ENCODE peak calls at places on chromosomes 13 and 19, in nine cellular contexts. C is ascending aorta, E is psoas muscle, R is cardiac muscle cell, A is lower lobe of right lung, X is endothelial cell, H is left cardiac atrium, Q is stromal cell of bone marrow, L is Kasumi-1. O is an unnamed sample.

GRCh38 chr13:98246538-98247172 is 69.6 kb upstream of the RNF113B start:
- DNase-seq in C (no peak), E (no peak), R (no peak), A (no peak), X (no peak), H (no peak), Q (no peak), L (no peak), O (no peak)

GRCh38 chr19:35437152-35437951 is 10.7 kb upstream of the FFAR2 start:
- DNase-seq in C (no peak), E (no peak), R (no peak), A (no peak), X (no peak), H (no peak), Q (no peak), L (no peak), O (no peak)

GRCh38 chr13:40770609-40770933 is 419 bp downstream of the MRPS31 start:
- DNase-seq in C (no peak), E (no peak), R (no peak), A (no peak), X (no peak), H (no peak), Q (no peak), L (no peak), O (no peak)

GRCh38 chr13:73338389-73338788 is 279.6 kb downstream of the KLF5 start:
- DNase-seq in C (no peak), E (no peak), R (no peak), A (no peak), X (no peak), H (no peak), Q (no peak), L (no peak), O (no peak)

GRCh38 chr19:16668176-16668575 is 7.2 kb downstream of the TMEM38A start:
- DNase-seq in C (no peak), E (peak; percentile 33), R (no peak), A (no peak), X (no peak), H (no peak), Q (no peak), L (no peak), O (no peak)

GRCh38 chr19:5131866-5132561 is 163.1 kb downstream of the KDM4B start:
- DNase-seq in C (no peak), E (no peak), R (no peak), A (no peak), X (no peak), H (no peak), Q (no peak), L (no peak), O (peak; percentile 75)

GRCh38 chr13:62643007-62643483 is 1227.4 kb upstream of the PCDH20 start:
- DNase-seq in C (no peak), E (no peak), R (no peak), A (no peak), X (no peak), H (no peak), Q (no peak), L (no peak), O (no peak)

GRCh38 chr13:112465251-112466131 is 89.3 kb downstream of the SPACA7 start:
- DNase-seq in C (no peak), E (no peak), R (no peak), A (no peak), X (no peak), H (no peak), Q (no peak), L (no peak), O (no peak)

GRCh38 chr19:19554074-19555023 is 16.3 kb downstream of the CILP2 start:
- DNase-seq in C (no peak), E (peak; percentile 57), R (peak; percentile 53), A (peak; percentile 74), X (peak; percentile 68), H (peak; percentile 57), Q (no peak), L (peak; percentile 31), O (peak; percentile 52)

GRCh38 chr13:34035676-34036325 is 217.9 kb downstream of the RFC3 start:
- DNase-seq in C (no peak), E (no peak), R (no peak), A (no peak), X (no peak), H (no peak), Q (no peak), L (no peak), O (no peak)

GRCh38 chr19:8209965-8210659 is 942 bp downstream of the CERS4 start:
- DNase-seq in C (no peak), E (no peak), R (no peak), A (no peak), X (peak; percentile 41), H (no peak), Q (no peak), L (no peak), O (no peak)

GRCh38 chr13:99055286-99056073 is 77.6 kb upstream of the DOCK9 start:
- DNase-seq in C (no peak), E (no peak), R (no peak), A (no peak), X (peak; percentile 52), H (no peak), Q (no peak), L (no peak), O (no peak)

GRCh38 chr19:2775556-2776430 is 7.3 kb downstream of the SGTA start:
- DNase-seq in C (peak; percentile 82), E (peak; percentile 66), R (no peak), A (peak; percentile 84), X (no peak), H (peak; percentile 74), Q (peak; percentile 70), L (peak; percentile 84), O (no peak)

GRCh38 chr13:105327727-105328126 is 1207.7 kb downstream of the EFNB2 start:
- DNase-seq in C (no peak), E (no peak), R (no peak), A (no peak), X (no peak), H (no peak), Q (no peak), L (no peak), O (no peak)

GRCh38 chr13:73715910-73716257 is 418.3 kb downstream of the KLF12 start:
- DNase-seq in C (no peak), E (no peak), R (no peak), A (no peak), X (no peak), H (no peak), Q (no peak), L (no peak), O (no peak)

GRCh38 chr19:16285769-16286564 is 38.7 kb upstream of the KLF2 start:
- DNase-seq in C (peak; percentile 86), E (no peak), R (peak; percentile 53), A (peak; percentile 53), X (no peak), H (peak; percentile 60), Q (no peak), L (peak; percentile 16), O (peak; percentile 69)

GRCh38 chr19:47247308-47247990 is 8.9 kb upstream of the CCDC9 start:
- DNase-seq in C (peak; percentile 90), E (peak; percentile 86), R (peak; percentile 77), A (peak; percentile 87), X (peak; percentile 78), H (peak; percentile 83), Q (no peak), L (peak; percentile 57), O (peak; percentile 89)

GRCh38 chr13:31908696-31909386 is 122.7 kb upstream of the FRY start:
- DNase-seq in C (no peak), E (no peak), R (no peak), A (no peak), X (no peak), H (no peak), Q (peak; percentile 31), L (no peak), O (no peak)

GRCh38 chr13:24053505-24054251 is 106.8 kb upstream of the SPATA13 start:
- DNase-seq in C (no peak), E (no peak), R (peak; percentile 73), A (peak; percentile 63), X (peak; percentile 58), H (peak; percentile 42), Q (peak; percentile 45), L (peak; percentile 20), O (peak; percentile 67)

GRCh38 chr19:5484398-5485285 is 29.4 kb downstream of the ZNRF4 start:
- DNase-seq in C (no peak), E (no peak), R (peak; percentile 24), A (no peak), X (no peak), H (no peak), Q (no peak), L (no peak), O (peak; percentile 65)

GRCh38 chr19:1775951-1776605 is 22.8 kb downstream of the ONECUT3 start:
- DNase-seq in C (no peak), E (no peak), R (no peak), A (no peak), X (no peak), H (no peak), Q (no peak), L (no peak), O (no peak)

GRCh38 chr19:3821857-3822364 is 35.7 kb upstream of the MATK start:
- DNase-seq in C (peak; percentile 70), E (peak; percentile 56), R (peak; percentile 51), A (peak; percentile 82), X (peak; percentile 92), H (peak; percentile 60), Q (no peak), L (peak; percentile 73), O (peak; percentile 89)

GRCh38 chr19:5914946-5915781 is 1.1 kb downstream of the CAPS start:
- DNase-seq in C (no peak), E (no peak), R (peak; percentile 49), A (peak; percentile 69), X (no peak), H (no peak), Q (no peak), L (no peak), O (no peak)

GRCh38 chr13:47188802-47189201 is 291.9 kb upstream of the HTR2A start:
- DNase-seq in C (no peak), E (no peak), R (no peak), A (no peak), X (no peak), H (no peak), Q (peak; percentile 54), L (no peak), O (no peak)

GRCh38 chr13:110109140-110109783 is 197.7 kb downstream of the COL4A1 start:
- DNase-seq in C (no peak), E (no peak), R (no peak), A (no peak), X (no peak), H (no peak), Q (no peak), L (no peak), O (no peak)

GRCh38 chr13:40786568-40786996 is 2.8 kb upstream of the SLC25A15 start:
- DNase-seq in C (no peak), E (no peak), R (no peak), A (no peak), X (no peak), H (no peak), Q (no peak), L (no peak), O (no peak)

GRCh38 chr19:39411006-39411831 is 1.2 kb upstream of the PLEKHG2 start:
- DNase-seq in C (peak; percentile 93), E (peak; percentile 63), R (no peak), A (no peak), X (no peak), H (peak; percentile 58), Q (peak; percentile 61), L (peak; percentile 40), O (no peak)

GRCh38 chr19:44764975-44765948 is 12.4 kb upstream of the CBLC start:
- DNase-seq in C (no peak), E (no peak), R (no peak), A (peak; percentile 73), X (no peak), H (no peak), Q (no peak), L (no peak), O (no peak)

GRCh38 chr19:49421039-49421877 is 2.0 kb downstream of the PTH2 start:
- DNase-seq in C (peak; percentile 68), E (peak; percentile 62), R (peak; percentile 87), A (peak; percentile 77), X (peak; percentile 69), H (peak; percentile 82), Q (peak; percentile 25), L (no peak), O (peak; percentile 86)